ENCODE peak calls at places on chromosomes 13 and 19, in four cellular contexts. V is iris pigment epithelial cell, S is stomach, A is EL. E is an unnamed sample.

GRCh38 chr19:50402544-50403301 is 16.0 kb upstream of the SPIB start:
- DNase-seq in A (no peak), V (no peak), S (no peak), E (no peak)

GRCh38 chr13:80121038-80121437 is 219.9 kb downstream of the SPRY2 start:
- DNase-seq in S (no peak), A (no peak), V (peak; percentile 24), E (no peak)

GRCh38 chr19:40356681-40357595 is 8.4 kb downstream of the PLD3 start:
- DNase-seq in S (no peak), V (peak; percentile 46), A (peak; percentile 22), E (no peak)

GRCh38 chr19:18319591-18320135 is 3.2 kb downstream of the LSM4 start:
- DNase-seq in S (peak; percentile 77), V (no peak), A (no peak), E (no peak)

GRCh38 chr19:28208745-28209144 is 1004.2 kb downstream of the UQCRFS1 start:
- DNase-seq in S (no peak), V (no peak), A (no peak), E (no peak)

GRCh38 chr13:81171065-81171647 is 830.2 kb upstream of the SPRY2 start:
- DNase-seq in A (peak; percentile 8), V (peak; percentile 4), S (no peak), E (peak; percentile 50)

GRCh38 chr13:73073050-73073449 is 14.2 kb downstream of the KLF5 start:
- DNase-seq in V (no peak), A (no peak), S (no peak), E (no peak)

GRCh38 chr19:3151563-3152430 is 16.0 kb downstream of the GNA15 start:
- DNase-seq in S (no peak), A (peak; percentile 37), V (no peak), E (no peak)

GRCh38 chr13:102948006-102948405 is 102.2 kb downstream of the ERCC5 start:
- DNase-seq in V (peak; percentile 29), S (no peak), A (no peak), E (no peak)

GRCh38 chr19:39046037-39046821 is 13.9 kb upstream of the FBXO27 start:
- DNase-seq in V (peak; percentile 7), A (peak; percentile 12), S (peak; percentile 26), E (peak; percentile 79)

GRCh38 chr19:4744451-4745170 is 21.0 kb upstream of the DPP9 start:
- DNase-seq in S (no peak), V (peak; percentile 93), A (peak; percentile 85), E (peak; percentile 71)

GRCh38 chr13:112842931-112843391 is 126.1 kb upstream of the MCF2L start:
- DNase-seq in S (no peak), A (no peak), V (no peak), E (no peak)

GRCh38 chr13:20487927-20488326 is 37.7 kb downstream of the CRYL1 start:
- DNase-seq in V (no peak), A (no peak), S (no peak), E (no peak)

GRCh38 chr19:2769218-2769617 is 13.9 kb downstream of the SGTA start:
- DNase-seq in S (no peak), A (no peak), V (no peak), E (no peak)

GRCh38 chr19:17263712-17264640 is 569 bp downstream of the USHBP1 start:
- DNase-seq in A (no peak), V (no peak), S (no peak), E (no peak)

GRCh38 chr13:46751811-46752635 is 44.9 kb downstream of the ESD start:
- DNase-seq in A (peak; percentile 45), S (no peak), V (peak; percentile 24), E (no peak)

GRCh38 chr19:47693489-47693888 is 19.7 kb upstream of the EHD2 start:
- DNase-seq in V (no peak), A (no peak), S (no peak), E (no peak)

GRCh38 chr19:49701271-49701786 is 10.4 kb downstream of the CPT1C start:
- DNase-seq in V (no peak), A (no peak), S (no peak), E (no peak)

GRCh38 chr13:23868521-23868920 is 20.7 kb downstream of the MIPEP start:
- DNase-seq in V (peak; percentile 89), A (peak; percentile 44), S (no peak), E (peak; percentile 35)

GRCh38 chr19:4089400-4089908 is 22.8 kb upstream of the ZBTB7A start:
- DNase-seq in A (no peak), V (no peak), S (no peak), E (no peak)

GRCh38 chr13:44380404-44381165 is 7.0 kb downstream of the SERP2 start:
- DNase-seq in S (no peak), V (peak; percentile 35), A (peak; percentile 63), E (no peak)

GRCh38 chr13:66425741-66426140 is 804.4 kb downstream of the PCDH9 start:
- DNase-seq in V (peak; percentile 87), S (no peak), A (peak; percentile 27), E (no peak)

GRCh38 chr19:52662631-52663030 is 24.5 kb upstream of the ZNF83 start:
- DNase-seq in A (peak; percentile 10), V (no peak), S (no peak), E (no peak)